ENCODE peak calls at places on chromosomes 16 and 17, in four cellular contexts. R is IMR-90, U is H1, M is K562. Q is an unnamed sample.

GRCh38 chr16:17439580-17439979 is 31.2 kb downstream of the XYLT1 start:
- DNase-seq in U (no peak), R (no peak), M (no peak), Q (no peak)

GRCh38 chr17:60630352-60630751 is 30.4 kb downstream of the PPM1D start:
- DNase-seq in M (no peak), R (no peak), U (no peak), Q (no peak)

GRCh38 chr16:23466162-23466885 is 13.3 kb upstream of the COG7 start:
- DNase-seq in R (peak), U (no peak), M (no peak), Q (no peak)

GRCh38 chr17:79840204-79840988 is 1.2 kb upstream of the CBX4 start:
- DNase-seq in M (no peak), U (no peak), R (peak), Q (no peak)

GRCh38 chr17:32861979-32862378 is 14.9 kb downstream of the MYO1D start:
- DNase-seq in M (no peak), U (no peak), R (no peak), Q (no peak)

GRCh38 chr17:53191878-53192277 is 630.8 kb upstream of the KIF2B start:
- DNase-seq in R (no peak), U (no peak), M (no peak), Q (no peak)

GRCh38 chr16:55501549-55502322 is 7.1 kb upstream of the LPCAT2 start:
- DNase-seq in R (no peak), M (peak), U (no peak), Q (no peak)

GRCh38 chr17:39740357-39741111 is 2.8 kb downstream of the GRB7 start:
- DNase-seq in U (peak), M (peak), R (peak), Q (no peak)

GRCh38 chr17:9760336-9760735 is 31.1 kb downstream of the DHRS7C start:
- DNase-seq in R (no peak), M (no peak), U (no peak), Q (no peak)

GRCh38 chr17:78337244-78338109 is 22.4 kb downstream of the SOCS3 start:
- DNase-seq in R (peak), M (no peak), U (no peak), Q (peak)

GRCh38 chr17:27491713-27492190 is 35.5 kb downstream of the KSR1 start:
- DNase-seq in M (peak), R (no peak), U (no peak), Q (no peak)

GRCh38 chr17:8222380-8222629 is 11.9 kb upstream of the AURKB start:
- DNase-seq in U (peak), R (no peak), M (peak), Q (no peak)

GRCh38 chr17:69695646-69696045 is 281.1 kb downstream of the MAP2K6 start:
- DNase-seq in R (no peak), M (no peak), U (no peak), Q (no peak)

GRCh38 chr17:30450125-30451027 is 26.8 kb upstream of the GOSR1 start:
- DNase-seq in M (no peak), U (no peak), R (peak), Q (no peak)

GRCh38 chr16:70686376-70687171 is 721 bp upstream of the MTSS2 start:
- DNase-seq in M (no peak), U (no peak), R (no peak), Q (no peak)

GRCh38 chr16:19859603-19860002 is 25.0 kb downstream of the GPRC5B start:
- DNase-seq in U (no peak), M (no peak), R (no peak), Q (no peak)

GRCh38 chr16:4273858-4274291 is 1.1 kb upstream of the TFAP4 start:
- DNase-seq in M (no peak), U (no peak), R (peak), Q (no peak)

GRCh38 chr17:55056530-55056929 is 88.0 kb downstream of the STXBP4 start:
- DNase-seq in R (no peak), U (no peak), M (no peak), Q (no peak)

GRCh38 chr17:48131216-48131824 is 23.8 kb downstream of the SNX11 start:
- DNase-seq in U (peak), R (peak), M (peak), Q (no peak)

GRCh38 chr17:77266891-77267341 is 126.1 kb downstream of the SEC14L1 start:
- DNase-seq in M (peak), R (peak), U (no peak), Q (no peak)

GRCh38 chr17:69869667-69870066 is 205.4 kb upstream of the KCNJ16 start:
- DNase-seq in M (no peak), U (no peak), R (no peak), Q (no peak)

GRCh38 chr17:79224476-79224875 is 149.9 kb downstream of the ENGASE start:
- DNase-seq in R (no peak), U (no peak), M (no peak), Q (no peak)

GRCh38 chr17:38871247-38871991 is 1.6 kb downstream of the LASP1 start:
- DNase-seq in R (peak), M (peak), U (no peak), Q (peak)

GRCh38 chr17:1181769-1182137 is 2.0 kb upstream of the ABR start:
- DNase-seq in M (no peak), U (no peak), R (peak), Q (no peak)

GRCh38 chr16:60199154-60199553 is 1465.0 kb upstream of the GOT2 start:
- DNase-seq in M (no peak), U (no peak), R (no peak), Q (no peak)

GRCh38 chr16:21684199-21684598 is 20.4 kb downstream of the OTOA start:
- DNase-seq in R (no peak), U (no peak), M (peak), Q (no peak)
- TF ChIP-seq CHD1 in R (no peak), U (no peak), M (no peak), Q (no peak)

DNA sequence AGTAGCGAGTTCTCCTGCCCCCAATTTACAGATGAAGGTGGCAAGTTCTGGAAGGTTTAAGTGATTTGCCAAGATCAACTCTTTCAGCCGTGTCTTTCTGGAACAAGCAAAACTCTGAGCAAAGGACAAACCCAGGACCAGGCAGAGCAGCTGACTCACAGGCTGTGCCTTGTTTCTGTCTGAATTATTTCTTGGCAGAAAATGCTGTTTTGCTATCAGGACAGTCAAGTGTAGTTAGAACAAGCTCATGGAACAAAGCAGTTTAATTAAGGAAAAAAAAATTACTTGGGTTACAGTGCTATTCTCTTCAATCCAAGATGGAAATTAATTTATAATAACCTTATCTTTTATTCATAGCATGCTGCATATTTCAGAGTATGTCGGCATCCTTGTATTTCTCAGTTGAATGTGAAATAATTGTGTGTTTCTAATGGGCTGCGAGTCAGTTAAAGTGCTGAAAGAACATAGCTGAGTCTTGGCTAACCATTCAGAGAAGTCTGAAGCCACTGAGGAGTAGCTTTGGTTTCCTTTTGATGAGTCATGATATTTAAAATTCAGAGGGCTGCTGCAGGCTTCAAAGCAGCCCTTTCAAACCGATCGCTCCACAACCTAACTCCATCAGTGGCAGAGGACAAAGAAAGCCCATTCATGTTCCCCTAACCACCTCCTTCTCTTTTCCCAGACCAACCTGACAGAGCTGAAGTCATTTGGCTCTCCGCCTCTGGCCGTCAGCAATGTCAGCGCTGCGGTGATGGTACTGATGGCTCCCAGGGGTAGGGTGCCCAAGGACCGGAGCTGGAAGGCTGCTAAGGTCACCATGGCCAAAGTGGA is 143.7 kb downstream of the ZNF18 start:
- DNase-seq in R (no peak), U (no peak), M (no peak), Q (no peak)
- TF ChIP-seq CHD1 in R (no peak), U (no peak), M (no peak), Q (no peak)

GRCh38 chr16:51967566-51967965 is 579.4 kb downstream of the TOX3 start:
- DNase-seq in M (no peak), R (no peak), U (no peak), Q (no peak)
- TF ChIP-seq CHD1 in M (no peak), R (no peak), U (no peak), Q (no peak)

GRCh38 chr16:68446941-68447675 is 1.2 kb downstream of the SMPD3 start:
- DNase-seq in U (no peak), M (no peak), R (no peak), Q (no peak)

GRCh38 chr16:68447721-68448359 is 468 bp downstream of the SMPD3 start:
- DNase-seq in R (no peak), M (no peak), U (no peak), Q (no peak)

GRCh38 chr16:68448360-68448970 is at the start of gene SMPD3:
- DNase-seq in U (peak), M (peak), R (peak), Q (peak)

GRCh38 chr16:68445458-68445857 is 2.9 kb downstream of the SMPD3 start:
- DNase-seq in M (peak), U (no peak), R (peak), Q (peak)

GRCh38 chr16:68444058-68444657 is 4.2 kb downstream of the SMPD3 start:
- DNase-seq in R (peak), M (peak), U (no peak), Q (no peak)
- TF ChIP-seq CHD1 in R (no peak), M (no peak), U (no peak), Q (no peak)

DNA sequence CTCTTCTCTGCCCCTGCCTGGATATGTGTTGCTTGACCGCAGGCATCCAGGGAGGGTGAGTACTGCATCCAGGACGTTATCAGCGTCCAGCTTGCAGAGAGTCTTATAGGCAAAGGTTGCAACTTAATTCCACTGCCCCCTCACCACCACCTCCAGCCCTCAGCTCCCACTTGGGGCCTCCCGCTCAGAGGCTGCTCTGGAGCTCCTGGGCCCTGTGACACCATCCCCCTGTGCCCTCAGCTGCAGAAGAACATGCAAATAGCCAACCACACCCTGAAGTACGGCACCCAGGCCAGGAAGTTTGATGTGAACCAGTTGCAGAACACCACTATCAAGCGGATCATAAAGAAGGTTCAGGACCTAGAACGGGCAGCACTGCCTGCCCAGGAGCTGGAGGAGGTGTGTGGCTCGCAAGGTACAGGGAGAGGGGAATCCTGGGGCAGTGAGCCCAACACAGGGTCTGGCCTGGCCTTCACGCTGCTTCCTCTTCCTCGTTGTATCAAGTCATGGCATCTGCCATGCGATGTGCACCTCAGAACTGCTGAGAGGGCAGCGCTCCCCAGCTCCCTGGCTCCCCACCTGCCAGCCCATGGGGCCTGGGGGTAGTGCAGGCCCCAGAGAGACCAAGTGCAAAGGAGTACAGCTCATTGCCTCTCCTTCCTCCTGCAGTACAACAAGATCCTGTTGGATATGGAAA is 9.6 kb downstream of the ACE start:
- DNase-seq in M (no peak), U (no peak), R (no peak), Q (no peak)
- TF ChIP-seq CHD1 in M (no peak), U (no peak), R (no peak), Q (no peak)

GRCh38 chr17:37361543-37361942 is 14.2 kb upstream of the C17orf78 start:
- DNase-seq in M (no peak), R (no peak), U (no peak), Q (no peak)

GRCh38 chr17:37358830-37359681 is 16.7 kb upstream of the C17orf78 start:
- DNase-seq in R (peak), U (peak), M (peak), Q (peak)

GRCh38 chr17:37360632-37361031 is 15.2 kb upstream of the C17orf78 start:
- DNase-seq in M (no peak), U (no peak), R (peak), Q (no peak)

GRCh38 chr17:37358098-37358829 is 17.5 kb upstream of the C17orf78 start:
- DNase-seq in M (peak), U (peak), R (peak), Q (no peak)

DNA sequence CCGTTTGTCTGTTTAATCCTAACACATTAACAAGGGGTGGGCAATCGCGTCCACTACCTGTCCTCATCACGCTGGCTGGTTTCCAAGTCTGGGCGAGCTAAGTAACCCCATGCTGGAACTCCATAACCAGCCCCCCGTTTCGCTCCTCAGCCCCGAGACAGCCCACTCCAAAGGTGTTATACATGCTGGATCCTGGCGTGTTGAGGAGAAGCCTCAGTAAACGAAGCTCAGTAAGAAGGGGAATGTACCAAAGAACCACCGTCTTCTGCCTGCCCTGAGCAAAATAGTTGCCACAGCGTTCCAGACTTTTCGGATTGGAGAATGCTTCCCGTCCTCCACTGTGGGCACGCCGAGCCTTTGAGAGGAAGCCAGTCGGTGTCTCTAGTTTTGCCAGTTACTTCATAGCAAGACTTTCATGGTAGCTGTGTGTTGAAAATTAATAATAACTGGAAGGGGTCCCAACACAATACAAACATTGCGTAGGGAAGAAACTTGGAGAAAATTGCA is 16.1 kb upstream of the C17orf78 start:
- DNase-seq in U (no peak), M (no peak), R (peak), Q (no peak)
- TF ChIP-seq CHD1 in U (no peak), M (no peak), R (no peak), Q (no peak)

DNA sequence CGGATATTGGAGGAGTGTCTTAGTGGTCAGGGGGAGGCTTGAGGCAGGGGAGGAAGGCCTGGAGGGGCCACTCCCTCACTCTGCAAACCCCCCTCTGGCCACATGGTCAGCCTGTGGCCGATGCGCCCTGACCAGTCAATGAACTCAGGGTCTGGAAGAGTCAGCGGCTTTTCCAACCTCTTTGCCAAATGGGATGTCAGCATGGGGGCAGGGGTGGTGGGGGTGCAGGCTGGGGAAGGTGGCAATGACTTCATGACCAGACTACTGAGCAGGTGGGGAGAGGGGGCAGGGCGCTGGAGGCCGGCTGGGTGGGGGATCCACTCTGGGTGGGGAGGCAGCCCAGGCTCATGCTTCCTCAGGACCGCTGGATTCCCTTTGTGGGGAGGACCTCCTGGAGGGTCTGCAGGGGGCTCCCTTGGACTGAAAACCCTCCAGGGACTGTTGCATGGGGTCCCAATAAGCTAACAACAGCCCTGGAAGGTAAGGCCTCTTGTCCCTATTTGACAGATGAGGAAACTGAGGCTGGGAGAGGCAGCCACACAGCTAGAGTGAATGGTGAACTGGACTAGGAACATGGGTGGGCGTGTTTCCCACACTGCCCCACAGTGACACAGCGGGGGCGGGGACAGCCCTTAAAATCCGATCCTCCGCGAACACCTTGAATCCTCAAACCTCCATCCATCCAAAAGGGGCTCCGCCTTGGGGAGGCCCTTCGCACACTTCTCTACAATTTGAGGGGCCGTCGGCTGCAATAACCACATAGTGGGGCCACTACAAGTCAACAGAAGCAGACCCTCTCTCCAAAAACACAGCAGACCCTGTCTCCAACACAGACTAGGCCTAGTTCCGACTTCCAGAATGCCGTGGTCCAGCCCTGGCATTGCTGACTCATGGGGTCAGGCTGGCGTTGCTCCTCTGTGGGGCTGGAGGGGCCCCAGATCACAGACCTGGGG is 81.0 kb upstream of the TOB1 start:
- DNase-seq in U (no peak), R (no peak), M (peak), Q (no peak)
- TF ChIP-seq CHD1 in U (no peak), R (no peak), M (no peak), Q (no peak)

GRCh38 chr16:75254359-75254837 is 3.0 kb upstream of the BCAR1 start:
- DNase-seq in R (peak), U (no peak), M (no peak), Q (no peak)
- TF ChIP-seq CHD1 in R (no peak), U (no peak), M (no peak), Q (no peak)

Q was measured in GM12878.